ENCODE peak calls at places on chromosomes 16 and 17, in five cellular contexts. I is AG09319; W is stimulated activated CD4-positive, alpha-beta T cell treated with anti-CD3 and anti-CD28 coated beads, Interleukin-15, amount 100 ng/mL, for 1 hour; X is stimulated activated naive CD8-positive, alpha-beta T cell treated with anti-CD3 and anti-CD28 coated beads, Interleukin-15, amount 100 ng/mL, for 72 hours; N is HTR-8/SVneo. E is an unnamed sample.

GRCh38 chr17:69485901-69486643 is 71.6 kb downstream of the MAP2K6 start:
- DNase-seq in W (no peak), N (no peak), I (no peak), X (no peak), E (no peak)

GRCh38 chr17:5870231-5870953 is 199.8 kb upstream of the WSCD1 start:
- DNase-seq in X (no peak), W (no peak), N (no peak), I (no peak), E (no peak)

GRCh38 chr16:29687755-29688154 is 8.8 kb downstream of the QPRT start:
- DNase-seq in X (no peak), W (no peak), I (no peak), N (no peak), E (no peak)

GRCh38 chr16:85751665-85752501 is 987 bp upstream of the C16orf74 start:
- DNase-seq in I (no peak), W (no peak), N (peak), X (no peak), E (no peak)

GRCh38 chr17:4945176-4945943 is 3.0 kb downstream of the PFN1 start:
- DNase-seq in I (peak), W (peak), N (peak), X (peak), E (peak)

GRCh38 chr17:49843774-49844350 is 4.0 kb downstream of the TAC4 start:
- DNase-seq in N (no peak), I (no peak), W (no peak), X (no peak), E (no peak)

GRCh38 chr16:53456625-53457024 is 22.4 kb downstream of the RBL2 start:
- DNase-seq in I (no peak), X (peak), W (no peak), N (no peak), E (no peak)

GRCh38 chr17:41957058-41957868 is 9.3 kb upstream of the CNP start:
- DNase-seq in X (no peak), N (no peak), I (no peak), W (no peak), E (no peak)

GRCh38 chr17:12667299-12667958 is 1.7 kb downstream of the MYOCD start:
- DNase-seq in X (no peak), I (peak), W (no peak), N (peak), E (no peak)

GRCh38 chr17:15288859-15289258 is 23.7 kb upstream of the PMP22 start:
- DNase-seq in I (no peak), X (no peak), N (no peak), W (no peak), E (no peak)

GRCh38 chr16:50251375-50252081 is 14.8 kb upstream of the ADCY7 start:
- DNase-seq in N (no peak), X (no peak), I (no peak), W (no peak), E (no peak)

GRCh38 chr17:39597372-39598046 is 10.2 kb downstream of the NEUROD2 start:
- DNase-seq in W (no peak), I (no peak), X (no peak), N (no peak), E (no peak)

GRCh38 chr17:58120195-58120822 is 27.9 kb upstream of the OR4D1 start:
- DNase-seq in X (peak), N (peak), W (no peak), I (peak), E (no peak)

GRCh38 chr16:17556276-17557052 is 85.7 kb upstream of the XYLT1 start:
- DNase-seq in N (no peak), I (no peak), W (no peak), X (no peak), E (no peak)

GRCh38 chr16:83389751-83390150 is 418.0 kb upstream of the HSBP1 start:
- DNase-seq in I (no peak), W (no peak), N (no peak), X (no peak), E (no peak)

GRCh38 chr16:75555213-75555706 is 792 bp downstream of the TMEM231 start:
- DNase-seq in X (peak), I (peak), N (peak), W (no peak), E (peak)

GRCh38 chr17:44558349-44559287 is 1.3 kb downstream of the FZD2 start:
- DNase-seq in I (no peak), N (no peak), X (no peak), W (no peak), E (no peak)

GRCh38 chr17:50479522-50480141 is 972 bp downstream of the RSAD1 start:
- DNase-seq in X (peak), W (peak), N (peak), I (peak), E (peak)

GRCh38 chr16:28609631-28610594 is at the start of gene SULT1A1:
- DNase-seq in I (no peak), N (no peak), W (no peak), X (peak), E (no peak)

GRCh38 chr17:17139972-17140589 is 66.1 kb downstream of the PLD6 start:
- DNase-seq in I (no peak), W (no peak), X (no peak), N (no peak), E (no peak)

GRCh38 chr16:65111306-65111705 is 10.6 kb downstream of the CDH11 start:
- DNase-seq in I (no peak), X (no peak), N (no peak), W (no peak), E (no peak)

GRCh38 chr17:75316253-75316652 is 27.0 kb upstream of the SLC25A19 start:
- DNase-seq in X (no peak), N (no peak), W (no peak), I (no peak), E (no peak)